ENCODE peak calls at places on chromosomes 2 and 18, in seven cellular contexts. One of them, this sample, is unnamed.

GRCh38 chr2:51516667-51517066 is 484.7 kb upstream of the NRXN1 start:
- DNase-seq in CD8-positive, alpha-beta T cell: no peak
- DNase-seq in stimulated activated CD4-positive, alpha-beta T cell treated with anti-CD3 and anti-CD28 coated beads, Interleukin-4, amount 100 ng/mL, for 48 hours: no peak
- DNase-seq in dermis blood vessel endothelial cell: peak
- DNase-seq in activated CD4-positive, alpha-beta T cell treated with anti-CD3 and anti-CD28 coated beads, Interleukin-2, amount 10 ng/mL, durations not matched to agents 24 days and 14 days: no peak
- DNase-seq in fibroblast of lung: no peak
- DNase-seq in NCI-H1092 treated with DMSO at 0.1 percent for 48 hours: no peak
- DNase-seq in this sample: no peak

GRCh38 chr2:162115076-162115475 is 37.0 kb downstream of the GCG start:
- DNase-seq in CD8-positive, alpha-beta T cell: no peak
- DNase-seq in stimulated activated CD4-positive, alpha-beta T cell treated with anti-CD3 and anti-CD28 coated beads, Interleukin-4, amount 100 ng/mL, for 48 hours: no peak
- DNase-seq in dermis blood vessel endothelial cell: no peak
- DNase-seq in activated CD4-positive, alpha-beta T cell treated with anti-CD3 and anti-CD28 coated beads, Interleukin-2, amount 10 ng/mL, durations not matched to agents 24 days and 14 days: no peak
- DNase-seq in fibroblast of lung: no peak
- DNase-seq in NCI-H1092 treated with DMSO at 0.1 percent for 48 hours: no peak
- DNase-seq in this sample: no peak

GRCh38 chr18:22168360-22168921 is 948 bp upstream of the GATA6 start:
- DNase-seq in CD8-positive, alpha-beta T cell: no peak
- DNase-seq in stimulated activated CD4-positive, alpha-beta T cell treated with anti-CD3 and anti-CD28 coated beads, Interleukin-4, amount 100 ng/mL, for 48 hours: no peak
- DNase-seq in dermis blood vessel endothelial cell: peak
- DNase-seq in activated CD4-positive, alpha-beta T cell treated with anti-CD3 and anti-CD28 coated beads, Interleukin-2, amount 10 ng/mL, durations not matched to agents 24 days and 14 days: peak
- DNase-seq in fibroblast of lung: no peak
- DNase-seq in NCI-H1092 treated with DMSO at 0.1 percent for 48 hours: no peak
- DNase-seq in this sample: peak

GRCh38 chr2:39994151-39994550 is 215.1 kb upstream of the THUMPD2 start:
- DNase-seq in CD8-positive, alpha-beta T cell: no peak
- DNase-seq in stimulated activated CD4-positive, alpha-beta T cell treated with anti-CD3 and anti-CD28 coated beads, Interleukin-4, amount 100 ng/mL, for 48 hours: no peak
- DNase-seq in dermis blood vessel endothelial cell: no peak
- DNase-seq in activated CD4-positive, alpha-beta T cell treated with anti-CD3 and anti-CD28 coated beads, Interleukin-2, amount 10 ng/mL, durations not matched to agents 24 days and 14 days: no peak
- DNase-seq in fibroblast of lung: peak
- DNase-seq in NCI-H1092 treated with DMSO at 0.1 percent for 48 hours: no peak
- DNase-seq in this sample: peak

GRCh38 chr2:151120016-151120415 is 141.6 kb downstream of the RBM43 start:
- DNase-seq in CD8-positive, alpha-beta T cell: no peak
- DNase-seq in stimulated activated CD4-positive, alpha-beta T cell treated with anti-CD3 and anti-CD28 coated beads, Interleukin-4, amount 100 ng/mL, for 48 hours: no peak
- DNase-seq in dermis blood vessel endothelial cell: no peak
- DNase-seq in activated CD4-positive, alpha-beta T cell treated with anti-CD3 and anti-CD28 coated beads, Interleukin-2, amount 10 ng/mL, durations not matched to agents 24 days and 14 days: no peak
- DNase-seq in fibroblast of lung: no peak
- DNase-seq in NCI-H1092 treated with DMSO at 0.1 percent for 48 hours: no peak
- DNase-seq in this sample: no peak

GRCh38 chr2:128249555-128249954 is 69.1 kb downstream of the HS6ST1 start:
- DNase-seq in CD8-positive, alpha-beta T cell: no peak
- DNase-seq in stimulated activated CD4-positive, alpha-beta T cell treated with anti-CD3 and anti-CD28 coated beads, Interleukin-4, amount 100 ng/mL, for 48 hours: no peak
- DNase-seq in dermis blood vessel endothelial cell: no peak
- DNase-seq in activated CD4-positive, alpha-beta T cell treated with anti-CD3 and anti-CD28 coated beads, Interleukin-2, amount 10 ng/mL, durations not matched to agents 24 days and 14 days: no peak
- DNase-seq in fibroblast of lung: no peak
- DNase-seq in NCI-H1092 treated with DMSO at 0.1 percent for 48 hours: no peak
- DNase-seq in this sample: no peak

GRCh38 chr18:58186258-58186948 is 142.4 kb downstream of the NEDD4L start:
- DNase-seq in CD8-positive, alpha-beta T cell: no peak
- DNase-seq in stimulated activated CD4-positive, alpha-beta T cell treated with anti-CD3 and anti-CD28 coated beads, Interleukin-4, amount 100 ng/mL, for 48 hours: no peak
- DNase-seq in dermis blood vessel endothelial cell: peak
- DNase-seq in activated CD4-positive, alpha-beta T cell treated with anti-CD3 and anti-CD28 coated beads, Interleukin-2, amount 10 ng/mL, durations not matched to agents 24 days and 14 days: no peak
- DNase-seq in fibroblast of lung: peak
- DNase-seq in NCI-H1092 treated with DMSO at 0.1 percent for 48 hours: no peak
- DNase-seq in this sample: peak

GRCh38 chr18:78305789-78306188 is 673.8 kb upstream of the SALL3 start:
- DNase-seq in CD8-positive, alpha-beta T cell: no peak
- DNase-seq in stimulated activated CD4-positive, alpha-beta T cell treated with anti-CD3 and anti-CD28 coated beads, Interleukin-4, amount 100 ng/mL, for 48 hours: no peak
- DNase-seq in dermis blood vessel endothelial cell: no peak
- DNase-seq in activated CD4-positive, alpha-beta T cell treated with anti-CD3 and anti-CD28 coated beads, Interleukin-2, amount 10 ng/mL, durations not matched to agents 24 days and 14 days: no peak
- DNase-seq in fibroblast of lung: no peak
- DNase-seq in NCI-H1092 treated with DMSO at 0.1 percent for 48 hours: no peak
- DNase-seq in this sample: no peak

This sample was measured in AG08396.